ENCODE peak calls at places on chromosomes 7 and 10, in seven cellular contexts. Q, I, X, U, P, K and G are unnamed samples.

GRCh38 chr7:143255564-143255963 is 7.7 kb upstream of the GSTK1 start:
- DNase-seq in I (no peak), Q (no peak), K (no peak), X (no peak), U (no peak), P (no peak), G (no peak)

GRCh38 chr10:109906346-109906745 is 17.0 kb downstream of the XPNPEP1 start:
- DNase-seq in X (no peak), I (no peak), K (no peak), Q (no peak), U (no peak), P (no peak), G (no peak)

GRCh38 chr7:143299840-143300239 is 11.7 kb downstream of the CASP2 start:
- DNase-seq in K (peak; percentile 44), U (peak; percentile 55), Q (no peak), X (peak; percentile 47), I (no peak), P (peak; percentile 52), G (no peak)

GRCh38 chr7:47453093-47454056 is 128.5 kb downstream of the TNS3 start:
- DNase-seq in U (peak; percentile 78), X (no peak), I (peak; percentile 92), P (peak; percentile 87), Q (peak; percentile 85), K (no peak), G (peak; percentile 69)

GRCh38 chr7:120988591-120989299 is at the start of gene CPED1:
- DNase-seq in K (peak; percentile 72), Q (peak; percentile 81), I (peak; percentile 88), U (peak; percentile 40), P (peak; percentile 55), X (peak; percentile 8), G (peak; percentile 24)

GRCh38 chr10:113604572-113604971 is 51.7 kb downstream of the HABP2 start:
- DNase-seq in P (no peak), U (no peak), I (peak; percentile 65), Q (no peak), K (no peak), X (no peak), G (no peak)

GRCh38 chr7:34087892-34088891 is 182.9 kb downstream of the BMPER start:
- DNase-seq in I (no peak), K (peak; percentile 57), P (no peak), Q (no peak), X (peak; percentile 62), U (no peak), G (no peak)

GRCh38 chr7:19079066-19079465 is 38.4 kb downstream of the TWIST1 start:
- DNase-seq in P (no peak), X (no peak), U (no peak), I (no peak), Q (no peak), K (no peak), G (peak; percentile 46)

GRCh38 chr10:21675157-21675796 is 141.2 kb downstream of the MLLT10 start:
- DNase-seq in K (peak; percentile 41), X (peak; percentile 62), P (peak; percentile 28), I (no peak), U (peak; percentile 29), Q (no peak), G (peak; percentile 22)

GRCh38 chr10:48556065-48556464 is 48.8 kb downstream of the ARHGAP22 start:
- DNase-seq in X (no peak), K (no peak), P (no peak), I (no peak), Q (no peak), U (no peak), G (no peak)

GRCh38 chr10:99920901-99921300 is 88.8 kb downstream of the DNMBP start:
- DNase-seq in X (no peak), Q (no peak), I (no peak), P (peak; percentile 54), K (no peak), U (peak; percentile 44), G (peak; percentile 73)

GRCh38 chr7:132576723-132577089 is 436 bp upstream of the PLXNA4 start:
- DNase-seq in K (peak; percentile 42), I (no peak), X (no peak), U (no peak), P (no peak), Q (no peak), G (no peak)

GRCh38 chr7:73742753-73743641 is 4.4 kb upstream of the ABHD11 start:
- DNase-seq in K (peak; percentile 38), I (no peak), P (peak; percentile 99), X (peak; percentile 61), Q (peak; percentile 96), U (peak; percentile 95), G (peak; percentile 18)

GRCh38 chr10:116398224-116398623 is 29.4 kb upstream of the PNLIPRP3 start:
- DNase-seq in X (no peak), Q (no peak), K (no peak), I (no peak), P (no peak), U (no peak), G (no peak)

GRCh38 chr10:34346516-34347150 is 468.5 kb downstream of the PARD3 start:
- DNase-seq in U (no peak), X (no peak), I (no peak), Q (no peak), K (no peak), P (no peak), G (no peak)

GRCh38 chr7:26508481-26508880 is 216.8 kb downstream of the SNX10 start:
- DNase-seq in I (no peak), K (no peak), X (no peak), P (no peak), U (no peak), Q (no peak), G (peak; percentile 1)

GRCh38 chr10:63901228-63901627 is 380.0 kb downstream of the REEP3 start:
- DNase-seq in U (no peak), P (no peak), Q (no peak), X (peak; percentile 4), K (no peak), I (no peak), G (no peak)

GRCh38 chr7:6628045-6628444 is 9.1 kb upstream of the ZNF316 start:
- DNase-seq in I (no peak), Q (no peak), X (no peak), P (no peak), K (no peak), U (no peak), G (peak; percentile 58)

GRCh38 chr10:72340510-72340895 is 14.2 kb downstream of the DNAJB12 start:
- DNase-seq in Q (peak; percentile 85), X (peak; percentile 70), P (peak; percentile 69), U (peak; percentile 71), I (peak; percentile 87), K (peak; percentile 73), G (no peak)

GRCh38 chr7:19107392-19108147 is 9.9 kb downstream of the TWIST1 start:
- DNase-seq in Q (no peak), X (no peak), I (no peak), K (peak; percentile 68), U (no peak), P (no peak), G (peak; percentile 38)

GRCh38 chr7:50959991-50960390 is 177.3 kb upstream of the GRB10 start:
- DNase-seq in K (no peak), P (no peak), X (no peak), U (no peak), Q (no peak), I (no peak), G (no peak)

GRCh38 chr10:43064331-43065075 is 12.4 kb upstream of the RET start:
- DNase-seq in U (no peak), K (no peak), I (peak; percentile 28), X (no peak), P (no peak), Q (no peak), G (no peak)

DNA sequence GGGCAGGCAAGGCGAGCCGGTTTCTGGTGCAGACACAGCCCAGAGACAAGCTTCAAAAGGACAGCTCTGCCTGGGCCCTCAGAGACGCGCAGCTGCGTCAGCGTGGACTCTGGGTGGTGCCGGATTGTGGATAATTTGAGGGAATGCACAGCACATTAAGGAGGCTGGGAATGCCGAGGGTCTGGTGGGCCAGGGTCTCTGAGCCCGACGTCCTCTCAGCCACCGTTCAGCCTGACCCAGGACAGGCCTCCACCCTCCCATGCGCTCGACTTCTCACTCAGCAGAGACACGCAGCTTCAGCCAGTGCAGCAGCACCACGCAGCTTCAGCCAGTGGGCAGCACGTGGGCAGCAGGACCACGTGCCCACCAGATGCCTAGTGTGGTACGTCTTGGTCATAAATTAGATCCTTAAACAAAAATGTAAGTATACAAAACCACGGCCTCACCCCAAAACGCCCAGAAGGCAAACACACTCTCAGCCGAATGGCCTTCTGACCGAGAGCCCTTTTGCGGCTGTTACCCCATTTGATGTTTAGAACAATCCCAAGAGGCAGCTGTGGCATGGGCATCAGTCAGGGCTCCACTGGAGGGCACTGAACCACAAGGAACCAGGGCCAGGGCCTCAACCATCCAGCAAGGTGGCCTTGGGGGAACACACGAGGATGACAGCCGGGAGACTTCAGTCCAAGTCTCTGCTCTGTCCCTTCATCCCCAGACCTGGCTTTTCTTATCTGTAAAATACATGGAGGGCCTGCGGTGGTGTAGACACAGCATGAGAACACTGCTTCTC is 63.8 kb upstream of the INSIG1 start:
- DNase-seq in Q (peak; percentile 26), P (peak; percentile 72), U (no peak), K (no peak), I (peak; percentile 51), X (peak; percentile 20), G (no peak)
- TF ChIP-seq CTCF in Q (no peak), P (peak; percentile 12), U (no peak), K (no peak), I (no peak), X (no peak), G (peak; percentile 26)

GRCh38 chr10:29355436-29355991 is 66.6 kb downstream of the LYZL1 start:
- DNase-seq in I (no peak), K (no peak), X (no peak), P (no peak), Q (no peak), U (no peak), G (no peak)
- H3K27ac ChIP-seq in I (no peak overlapping the region), K (no peak overlapping the region), X (no peak overlapping the region), P (no peak overlapping the region), Q (no peak overlapping the region), U (no peak overlapping the region), G (no peak overlapping the region)

DNA sequence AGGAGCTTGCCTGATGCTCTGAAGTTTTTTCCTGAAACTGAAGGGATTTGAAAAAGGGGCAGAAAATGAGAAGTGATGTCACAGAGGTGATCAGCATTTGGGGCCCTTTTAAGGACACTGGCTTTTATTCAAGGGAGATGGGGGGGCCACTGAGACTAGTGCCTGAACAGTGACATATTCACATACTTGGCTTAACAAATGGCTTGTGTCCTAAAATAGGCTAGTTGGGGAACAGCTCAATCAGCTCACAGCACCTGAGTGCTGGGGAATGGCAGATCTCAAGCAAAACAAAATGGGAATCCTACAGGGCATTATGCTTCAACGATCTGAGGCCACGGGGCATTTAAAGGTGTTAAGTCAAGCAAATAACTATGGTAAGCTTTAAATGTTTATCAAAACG is 90.1 kb downstream of the UBE2H start:
- DNase-seq in K (peak; percentile 26), Q (no peak), I (no peak), U (no peak), P (no peak), X (no peak), G (no peak)
- H3K4me1 ChIP-seq in K (peaks cover 63% of the 10 kb centered on the region), Q (peaks cover 88% of the 10 kb centered on the region), I (peaks cover 92% of the 10 kb centered on the region), U (peaks cover 89% of the 10 kb centered on the region), P (peaks cover 88% of the 10 kb centered on the region), X (peaks cover 24% of the 10 kb centered on the region), G (peaks cover 20% of the 10 kb centered on the region)

DNA sequence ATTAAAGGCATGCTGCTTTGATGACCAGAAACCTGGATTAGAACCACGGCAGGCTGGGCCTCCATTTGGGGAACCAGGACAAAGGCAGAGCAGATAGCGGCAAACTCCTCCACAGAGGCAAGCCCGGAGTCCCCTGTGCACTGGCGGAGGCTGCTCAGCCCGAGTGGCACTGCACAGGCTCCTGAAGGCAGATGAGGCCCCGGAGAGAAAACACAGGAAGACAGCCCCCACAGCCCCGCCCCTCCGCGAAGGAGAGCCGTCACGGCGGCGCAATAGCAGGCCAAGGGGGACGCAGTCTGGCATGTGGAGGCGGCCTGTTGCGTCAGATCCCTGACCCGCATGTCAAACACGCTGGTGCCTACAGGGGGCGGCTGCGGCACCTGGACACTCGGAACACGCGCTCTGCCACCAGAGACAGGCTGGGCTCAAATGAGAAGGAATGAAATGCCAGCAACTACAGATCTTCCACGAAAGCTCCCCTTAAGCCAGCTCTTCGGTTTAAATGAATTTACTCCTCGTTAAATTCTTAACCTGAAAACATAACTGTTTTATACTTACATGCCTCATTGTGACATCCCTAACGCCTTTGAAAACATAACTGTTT is 128.5 kb downstream of the MAD1L1 start:
- DNase-seq in Q (peak; percentile 90), P (peak; percentile 64), X (peak; percentile 81), U (peak; percentile 54), I (peak; percentile 96), K (peak; percentile 79), G (no peak)
- TF ChIP-seq CTCF in Q (peak; percentile 78), P (peak; percentile 19), X (peak; percentile 50), U (no peak), I (peak; percentile 79), K (peak; percentile 77), G (peak; percentile 61)